ENCODE peak calls at places on chromosomes 13 and 19, in seven cellular contexts. P is Calu3; F is EL; M is stimulated activated CD8-positive, alpha-beta memory T cell treated with anti-CD3 and anti-CD28 coated beads, Interleukin-15, amount 100 ng/mL, for 1 hour; C is activated T-cell treated with anti-CD3 and anti-CD28 coated beads for 1 hour; T is T1000; V is IMR-90. U is an unnamed sample.

GRCh38 chr13:26487781-26488180 is 69.7 kb upstream of the WASF3 start:
- DNase-seq in P (no peak), F (no peak), M (no peak), C (no peak), T (no peak), V (no peak), U (no peak)

GRCh38 chr13:46489586-46490023 is 63.4 kb upstream of the LRCH1 start:
- DNase-seq in P (no peak), F (peak), M (no peak), C (no peak), T (peak), V (peak), U (peak)

GRCh38 chr19:1004803-1005664 is 4.8 kb downstream of the GRIN3B start:
- DNase-seq in P (no peak), F (no peak), M (no peak), C (no peak), T (no peak), V (no peak), U (no peak)

GRCh38 chr19:47158367-47158791 is 27.7 kb downstream of the SAE1 start:
- DNase-seq in P (no peak), F (no peak), M (no peak), C (no peak), T (no peak), V (no peak), U (no peak)

GRCh38 chr13:43411741-43412140 is 375.0 kb downstream of the ENOX1 start:
- DNase-seq in P (no peak), F (no peak), M (no peak), C (no peak), T (no peak), V (peak), U (no peak)

GRCh38 chr13:51619614-51620013 is 35.4 kb downstream of the WDFY2 start:
- DNase-seq in P (no peak), F (peak), M (no peak), C (no peak), T (no peak), V (peak), U (no peak)

GRCh38 chr19:49879243-49879960 is 1.9 kb downstream of the TBC1D17 start:
- DNase-seq in P (no peak), F (no peak), M (no peak), C (no peak), T (no peak), V (no peak), U (no peak)

GRCh38 chr13:22090114-22090513 is 419.2 kb downstream of the FGF9 start:
- DNase-seq in P (no peak), F (no peak), M (no peak), C (no peak), T (no peak), V (no peak), U (no peak)

GRCh38 chr13:33348366-33348765 is 62.8 kb upstream of the STARD13 start:
- DNase-seq in P (no peak), F (peak), M (no peak), C (no peak), T (no peak), V (peak), U (no peak)

GRCh38 chr13:33917135-33917534 is 99.2 kb downstream of the RFC3 start:
- DNase-seq in P (no peak), F (no peak), M (no peak), C (no peak), T (no peak), V (no peak), U (no peak)

GRCh38 chr13:86562876-86563275 is 763.7 kb upstream of the SLITRK6 start:
- DNase-seq in P (no peak), F (no peak), M (no peak), C (no peak), T (no peak), V (no peak), U (no peak)

GRCh38 chr19:44696939-44697669 is 1.8 kb upstream of the CEACAM16 start:
- DNase-seq in P (no peak), F (no peak), M (no peak), C (no peak), T (no peak), V (no peak), U (no peak)

GRCh38 chr19:28655054-28655453 is 557.9 kb downstream of the UQCRFS1 start:
- DNase-seq in P (no peak), F (no peak), M (no peak), C (no peak), T (no peak), V (no peak), U (no peak)

GRCh38 chr13:30255696-30256095 is 51.7 kb downstream of the KATNAL1 start:
- DNase-seq in P (no peak), F (no peak), M (no peak), C (no peak), T (no peak), V (no peak), U (no peak)

GRCh38 chr13:39012608-39013007 is 22.0 kb upstream of the STOML3 start:
- DNase-seq in P (no peak), F (no peak), M (no peak), C (no peak), T (no peak), V (no peak), U (no peak)

GRCh38 chr13:97979556-97979955 is 26.1 kb downstream of the IPO5 start:
- DNase-seq in P (no peak), F (no peak), M (no peak), C (no peak), T (no peak), V (no peak), U (no peak)

GRCh38 chr13:20867408-20867807 is 35.1 kb downstream of the XPO4 start:
- DNase-seq in P (no peak), F (no peak), M (no peak), C (no peak), T (no peak), V (no peak), U (no peak)

GRCh38 chr13:108082481-108082880 is 132.9 kb downstream of the LIG4 start:
- DNase-seq in P (no peak), F (no peak), M (no peak), C (no peak), T (no peak), V (no peak), U (no peak)

GRCh38 chr19:3095375-3096191 is 1.4 kb downstream of the GNA11 start:
- DNase-seq in P (peak), F (peak), M (peak), C (peak), T (no peak), V (no peak), U (peak)

GRCh38 chr13:107942030-107942617 is 273.2 kb downstream of the LIG4 start:
- DNase-seq in P (no peak), F (no peak), M (no peak), C (no peak), T (no peak), V (no peak), U (no peak)